ENCODE peak calls at places on chromosome 14, in ten cellular contexts. N is lower lobe of right lung, R is tibial nerve, O is MM.1S, H is neural progenitor cell, W is fibroblast of pulmonary artery, I is dorsolateral prefrontal cortex, G is cardiac muscle cell, U is psoas muscle, V is tibial artery. B is an unnamed sample.

GRCh38 chr14:38882533-38882932 is 220.5 kb downstream of the SEC23A start:
- DNase-seq in R (no peak), N (no peak), U (no peak), V (no peak), I (no peak), W (no peak), G (no peak), H (no peak), O (no peak), B (peak; percentile 11)

GRCh38 chr14:69289811-69290520 is 30.0 kb downstream of the GALNT16 start:
- DNase-seq in U (no peak), W (no peak), N (no peak), O (no peak), G (no peak), H (no peak), V (peak; percentile 49), I (no peak), R (no peak), B (no peak)

GRCh38 chr14:105888784-105889665 is 362.6 kb downstream of the TMEM121 start:
- DNase-seq in N (peak; percentile 12), R (peak; percentile 5), I (peak; percentile 21), U (peak; percentile 2), H (no peak), W (no peak), G (no peak), V (peak; percentile 49), O (no peak), B (no peak)

GRCh38 chr14:87443039-87443438 is 549.9 kb downstream of the GALC start:
- DNase-seq in V (no peak), G (no peak), O (no peak), U (no peak), I (no peak), W (no peak), H (no peak), R (no peak), N (no peak), B (no peak)

GRCh38 chr14:95071649-95072256 is 85.6 kb downstream of the DICER1 start:
- DNase-seq in U (no peak), W (no peak), V (no peak), R (no peak), O (no peak), G (no peak), I (no peak), H (peak; percentile 65), N (no peak), B (no peak)

GRCh38 chr14:49720744-49721143 is 27.8 kb downstream of the KLHDC1 start:
- DNase-seq in W (no peak), I (no peak), O (no peak), V (no peak), G (no peak), H (no peak), U (no peak), R (no peak), N (no peak), B (no peak)

GRCh38 chr14:61565181-61565580 is 130.1 kb upstream of the HIF1A start:
- DNase-seq in U (no peak), H (no peak), G (no peak), V (no peak), N (no peak), W (no peak), O (no peak), R (no peak), I (no peak), B (no peak)

GRCh38 chr14:91453744-91454143 is 36.1 kb upstream of the CCDC88C start:
- DNase-seq in N (no peak), U (no peak), R (no peak), V (no peak), H (no peak), O (no peak), I (no peak), W (no peak), G (no peak), B (no peak)

GRCh38 chr14:71148627-71149026 is 241.4 kb downstream of the PCNX1 start:
- DNase-seq in H (no peak), W (no peak), O (no peak), R (no peak), I (no peak), U (no peak), N (no peak), G (no peak), V (no peak), B (no peak)

GRCh38 chr14:68250950-68251765 is 431.6 kb downstream of the RAD51B start:
- DNase-seq in N (no peak), O (peak; percentile 8), H (no peak), U (no peak), W (no peak), G (no peak), I (no peak), V (no peak), R (no peak), B (no peak)
- TF ChIP-seq CTCF in N (no peak), O (no peak), H (no peak), U (no peak), W (no peak), G (no peak), I (no peak), V (no peak), R (no peak), B (no peak)

GRCh38 chr14:74609721-74610120 is 2.3 kb downstream of the LTBP2 start:
- DNase-seq in I (no peak), U (no peak), N (no peak), G (no peak), V (no peak), O (no peak), R (no peak), H (no peak), W (peak; percentile 61), B (no peak)

GRCh38 chr14:74608959-74609611 is 3.0 kb downstream of the LTBP2 start:
- DNase-seq in O (peak; percentile 51), G (peak; percentile 93), W (peak; percentile 95), U (peak; percentile 82), I (peak; percentile 79), R (peak; percentile 92), N (peak; percentile 83), V (peak; percentile 92), H (peak; percentile 84), B (peak; percentile 82)

GRCh38 chr14:74611672-74612345 is at the start of gene LTBP2:
- DNase-seq in R (no peak), V (peak; percentile 72), I (no peak), W (no peak), H (peak; percentile 69), N (no peak), O (no peak), U (no peak), G (peak; percentile 42), B (no peak)

GRCh38 chr14:74610866-74611671 is 968 bp downstream of the LTBP2 start:
- DNase-seq in W (peak; percentile 53), V (peak; percentile 71), U (no peak), H (peak; percentile 65), G (peak; percentile 61), O (no peak), I (no peak), N (no peak), R (no peak), B (no peak)

GRCh38 chr14:74610199-74610865 is 1.7 kb downstream of the LTBP2 start:
- DNase-seq in V (peak; percentile 65), N (no peak), G (no peak), U (no peak), O (no peak), W (no peak), I (no peak), H (no peak), R (no peak), B (no peak)
- H3K4me3 ChIP-seq in V (peak overlapping the region; percentile 60), N (peak overlapping the region; percentile 71), G (no peak overlapping the region), U (peak overlapping the region; percentile 84), O (no peak overlapping the region), W (peak overlapping the region; percentile 69), I (no peak overlapping the region), H (no peak overlapping the region), R (no peak overlapping the region), B (peak overlapping the region; percentile 45)

DNA sequence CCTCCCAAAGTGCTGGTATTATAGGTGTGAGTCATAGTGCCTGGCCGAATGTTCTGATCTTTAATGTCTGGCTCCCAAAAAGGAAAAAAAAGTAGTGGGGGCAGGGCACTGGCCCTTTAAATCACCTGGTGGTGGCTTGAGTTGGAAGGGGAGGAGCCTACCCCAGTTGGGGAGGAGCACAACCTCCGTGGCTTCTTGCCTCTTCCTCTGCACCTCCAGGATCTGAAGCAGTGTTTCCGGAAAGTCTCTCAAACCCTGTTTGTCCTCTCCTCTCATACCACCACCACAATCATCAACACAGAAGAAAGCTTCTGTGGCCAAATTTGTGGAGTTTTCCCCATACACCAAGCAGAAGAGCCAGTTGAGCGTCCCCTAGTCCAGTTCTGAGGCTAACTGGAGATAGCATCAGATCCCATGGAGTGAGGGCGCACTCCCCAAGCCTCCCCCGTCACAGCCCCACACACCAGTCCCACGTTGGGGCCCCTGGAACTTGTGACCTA is 24.3 kb upstream of the RCOR1 start:
- DNase-seq in U (no peak), R (no peak), W (no peak), I (no peak), N (no peak), G (no peak), O (peak; percentile 64), V (no peak), H (no peak), B (no peak)
- TF ChIP-seq CTCF in U (no peak), R (no peak), W (no peak), I (no peak), N (no peak), G (no peak), O (no peak), V (no peak), H (no peak), B (no peak)

GRCh38 chr14:103271189-103271588 is 62.8 kb upstream of the EIF5 start:
- DNase-seq in H (no peak), N (no peak), I (no peak), U (no peak), W (no peak), O (no peak), G (no peak), V (no peak), R (no peak), B (no peak)

GRCh38 chr14:103275000-103275399 is 59.0 kb upstream of the EIF5 start:
- DNase-seq in W (no peak), V (no peak), R (no peak), U (no peak), G (no peak), I (no peak), H (no peak), O (no peak), N (no peak), B (no peak)

GRCh38 chr14:103273847-103274615 is 60.0 kb upstream of the EIF5 start:
- DNase-seq in V (no peak), N (no peak), W (no peak), R (no peak), O (no peak), U (peak; percentile 28), I (no peak), H (no peak), G (no peak), B (no peak)

GRCh38 chr14:103273145-103273846 is 60.7 kb upstream of the EIF5 start:
- DNase-seq in N (no peak), O (no peak), W (no peak), G (no peak), I (no peak), V (no peak), R (no peak), H (no peak), U (peak; percentile 22), B (no peak)
- H3K4me3 ChIP-seq in N (peak overlapping the region; percentile 46), O (no peak overlapping the region), W (no peak overlapping the region), G (no peak overlapping the region), I (peak overlapping the region; percentile 50), V (peak overlapping the region; percentile 21), R (peak overlapping the region; percentile 38), H (no peak overlapping the region), U (peak overlapping the region; percentile 65), B (no peak overlapping the region)